ENCODE peak calls at places on chromosomes 13 and 19, in nine cellular contexts. J is lower lobe of right lung, R is heart right ventricle, Q is ovary, L is tibial artery, C is lower leg skin, I is dorsolateral prefrontal cortex, D is neural progenitor cell, Z is mucosa of descending colon. X is an unnamed sample.

GRCh38 chr19:3537438-3538240 is 1.3 kb upstream of the TEKTIP1 start:
- DNase-seq in R (no peak), I (no peak), L (no peak), Z (no peak), D (no peak), Q (no peak), J (no peak), C (no peak), X (no peak)

GRCh38 chr13:31914843-31915242 is 116.7 kb upstream of the FRY start:
- DNase-seq in R (no peak), Q (no peak), L (no peak), Z (no peak), D (no peak), J (no peak), C (no peak), I (no peak), X (no peak)

GRCh38 chr13:38630780-38631179 is 56.1 kb upstream of the FREM2 start:
- DNase-seq in C (no peak), R (no peak), D (no peak), I (no peak), Q (no peak), Z (no peak), J (no peak), L (no peak), X (no peak)

GRCh38 chr19:49490287-49491029 is 3.0 kb downstream of the RPL13A start:
- DNase-seq in I (no peak), Q (no peak), R (no peak), Z (no peak), L (no peak), J (no peak), C (no peak), D (no peak), X (no peak)

GRCh38 chr19:39224910-39225309 is 19.9 kb downstream of the IFNL3 start:
- DNase-seq in I (no peak), Z (no peak), D (peak; percentile 44), C (no peak), R (no peak), J (no peak), L (no peak), Q (no peak), X (no peak)

GRCh38 chr13:30158774-30159445 is 148.4 kb downstream of the KATNAL1 start:
- DNase-seq in D (no peak), C (no peak), J (no peak), R (no peak), I (no peak), Q (no peak), L (no peak), Z (no peak), X (peak; percentile 92)

GRCh38 chr13:92566767-92567166 is 659.8 kb upstream of the GPC6 start:
- DNase-seq in Q (no peak), R (no peak), J (no peak), L (no peak), C (no peak), D (no peak), Z (no peak), I (no peak), X (no peak)

GRCh38 chr19:35755550-35756371 is 1.1 kb downstream of the HSPB6 start:
- DNase-seq in C (peak; percentile 96), R (peak; percentile 88), Q (peak; percentile 96), I (no peak), Z (peak; percentile 70), L (peak; percentile 98), J (no peak), D (peak; percentile 47), X (no peak)

GRCh38 chr19:18020212-18021067 is 12.5 kb downstream of the ARRDC2 start:
- DNase-seq in Q (peak; percentile 58), I (peak; percentile 87), R (peak; percentile 87), D (no peak), J (peak; percentile 88), L (peak; percentile 99), C (peak; percentile 98), Z (peak; percentile 57), X (no peak)

GRCh38 chr13:40981361-40981760 is 37.8 kb downstream of the ELF1 start:
- DNase-seq in J (no peak), R (no peak), Q (no peak), C (no peak), I (no peak), Z (no peak), D (no peak), L (no peak), X (no peak)
- H3K4me3 ChIP-seq in J (peak overlapping the region; percentile 45), R (peak overlapping the region; percentile 37), Q (no peak overlapping the region), C (no peak overlapping the region), I (peak overlapping the region; percentile 15), Z (no peak overlapping the region), D (no peak overlapping the region), L (peak overlapping the region; percentile 21), X (no peak overlapping the region)

GRCh38 chr19:33982706-33983105 is 186.0 kb downstream of the KCTD15 start:
- DNase-seq in C (no peak), L (no peak), Z (no peak), D (no peak), I (no peak), J (no peak), R (no peak), Q (no peak), X (no peak)
- TF ChIP-seq CTCF in C (no peak), L (no peak), Z (no peak), D (no peak), I (no peak), J (no peak), R (peak; percentile 39), Q (no peak), X (no peak)

DNA sequence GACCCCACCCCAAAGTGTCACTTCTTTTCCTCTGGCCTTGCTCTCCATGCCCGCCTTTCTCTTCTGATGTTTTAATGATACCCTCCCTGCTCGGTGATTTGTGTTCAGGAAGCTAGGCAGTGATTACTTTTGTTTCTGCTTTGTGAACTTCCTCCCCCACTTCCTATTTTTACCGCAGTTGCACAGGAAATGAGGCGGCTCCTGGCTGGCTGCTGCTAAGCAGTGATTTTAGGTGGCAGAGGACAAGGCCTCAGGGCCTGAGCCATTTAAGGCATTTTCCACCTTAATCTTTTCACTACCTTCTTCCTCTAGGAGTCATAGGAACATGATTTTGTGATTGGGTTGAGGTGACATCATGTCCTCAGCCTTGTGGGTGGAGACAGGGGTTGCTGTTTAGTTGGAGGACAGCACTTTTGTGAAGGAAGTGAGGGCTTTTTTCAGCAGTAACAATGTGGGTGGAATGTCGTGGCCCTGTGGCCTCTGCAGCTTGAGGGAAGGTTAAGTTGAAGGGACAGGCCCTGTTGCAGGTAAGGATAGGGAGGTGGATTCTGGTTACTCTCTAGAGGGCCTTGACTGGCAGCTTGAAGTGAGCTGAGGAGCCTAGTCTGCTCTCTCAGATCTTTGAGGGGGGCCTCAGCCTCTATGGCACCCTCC is 15.7 kb downstream of the GARRE1 start:
- DNase-seq in Q (peak; percentile 38), Z (peak; percentile 59), R (peak; percentile 79), I (no peak), C (peak; percentile 87), L (peak; percentile 80), J (peak; percentile 77), D (no peak), X (no peak)
- H3K4me3 ChIP-seq in Q (no peak overlapping the region), Z (no peak overlapping the region), R (no peak overlapping the region), I (no peak overlapping the region), C (no peak overlapping the region), L (no peak overlapping the region), J (peak overlapping the region; percentile 9), D (no peak overlapping the region), X (no peak overlapping the region)

GRCh38 chr19:43997631-43998290 is 5.0 kb upstream of the ZNF230 start:
- DNase-seq in R (peak; percentile 9), Q (no peak), J (no peak), C (no peak), D (no peak), Z (no peak), I (no peak), L (no peak), X (no peak)

GRCh38 chr19:44005968-44006367 is 3.2 kb downstream of the ZNF230 start:
- DNase-seq in J (no peak), C (no peak), D (no peak), I (no peak), Z (no peak), R (no peak), Q (no peak), L (no peak), X (no peak)

GRCh38 chr19:44002566-44003460 is at the start of gene ZNF230:
- DNase-seq in D (peak; percentile 97), L (peak; percentile 95), Z (peak; percentile 96), I (peak; percentile 94), Q (peak; percentile 93), R (peak; percentile 96), C (peak; percentile 98), J (peak; percentile 92), X (peak; percentile 91)

GRCh38 chr19:44003461-44004134 is 841 bp downstream of the ZNF230 start:
- DNase-seq in D (peak; percentile 33), Z (peak; percentile 13), Q (peak; percentile 17), C (peak; percentile 82), R (peak; percentile 15), J (peak; percentile 45), I (no peak), L (no peak), X (no peak)

DNA sequence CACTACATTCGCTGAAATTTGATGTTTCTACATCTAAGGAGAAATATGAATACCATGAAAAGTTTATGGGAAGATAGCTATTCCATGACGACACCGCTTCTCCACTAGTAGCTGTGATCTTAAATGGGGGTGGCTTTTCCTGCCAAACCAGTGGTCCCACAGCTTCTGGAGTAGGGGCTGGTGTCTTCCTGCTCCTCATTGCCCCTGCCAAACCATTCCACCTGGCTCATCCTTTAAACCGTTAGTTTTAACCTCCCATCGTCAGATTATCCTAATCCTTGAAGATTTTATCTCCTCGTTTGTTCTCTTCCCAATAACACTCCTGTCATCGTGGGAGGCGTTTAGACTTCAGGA is 568 bp upstream of the ZNF230 start:
- DNase-seq in Q (no peak), J (no peak), L (no peak), C (no peak), D (no peak), I (no peak), Z (no peak), R (no peak), X (no peak)
- TF ChIP-seq CTCF in Q (no peak), J (no peak), L (no peak), C (no peak), D (no peak), I (no peak), Z (no peak), R (no peak), X (no peak)